ENCODE peak calls at places on chromosome 1, in four cellular contexts. Y is neural crest cell, F is tibial nerve, I is nephron progenitor cell. S is an unnamed sample.
A peak's percentile ranks its signal among the peaks of the same experiment; 100 is the strongest.

GRCh38 chr1:231729541-231729940 is 103.0 kb downstream of the DISC1 start:
- DNase-seq in Y (no peak), F (no peak), I (no peak), S (no peak)

GRCh38 chr1:163047951-163048659 is 21.1 kb upstream of the RGS4 start:
- DNase-seq in I (no peak), Y (no peak), F (no peak), S (no peak)

GRCh38 chr1:109887890-109888289 is 22.8 kb upstream of the CSF1 start:
- DNase-seq in I (no peak), Y (no peak), F (no peak), S (no peak)

GRCh38 chr1:235937123-235937522 is 70.4 kb upstream of the LYST start:
- DNase-seq in Y (no peak), I (no peak), F (no peak), S (no peak)

GRCh38 chr1:61141288-61142044 is 59.1 kb downstream of the NFIA start:
- DNase-seq in Y (no peak), F (no peak), I (no peak), S (peak; percentile 98)

GRCh38 chr1:203995228-203995627 is 77.7 kb upstream of the SOX13 start:
- DNase-seq in I (no peak), Y (no peak), F (no peak), S (no peak)

GRCh38 chr1:183887826-183888819 is 83.2 kb downstream of the RGL1 start:
- DNase-seq in Y (no peak), I (no peak), F (no peak), S (no peak)

GRCh38 chr1:143698016-143698415 is 273.8 kb downstream of the FAM72C start:
- DNase-seq in Y (no peak), I (no peak), F (no peak), S (no peak)

GRCh38 chr1:31818204-31818603 is 2.4 kb upstream of the SPOCD1 start:
- DNase-seq in I (no peak), Y (no peak), F (no peak), S (no peak)

GRCh38 chr1:153400244-153400643 is 9.4 kb upstream of the S100A8 start:
- DNase-seq in F (no peak), I (no peak), Y (no peak), S (no peak)

GRCh38 chr1:20216574-20216973 is 30.3 kb upstream of the PLA2G2C start:
- DNase-seq in F (no peak), Y (no peak), I (no peak), S (peak; percentile 44)
- TF ChIP-seq CTCF in F (no peak), Y (peak; percentile 56), I (peak; percentile 14), S (peak; percentile 78)

DNA sequence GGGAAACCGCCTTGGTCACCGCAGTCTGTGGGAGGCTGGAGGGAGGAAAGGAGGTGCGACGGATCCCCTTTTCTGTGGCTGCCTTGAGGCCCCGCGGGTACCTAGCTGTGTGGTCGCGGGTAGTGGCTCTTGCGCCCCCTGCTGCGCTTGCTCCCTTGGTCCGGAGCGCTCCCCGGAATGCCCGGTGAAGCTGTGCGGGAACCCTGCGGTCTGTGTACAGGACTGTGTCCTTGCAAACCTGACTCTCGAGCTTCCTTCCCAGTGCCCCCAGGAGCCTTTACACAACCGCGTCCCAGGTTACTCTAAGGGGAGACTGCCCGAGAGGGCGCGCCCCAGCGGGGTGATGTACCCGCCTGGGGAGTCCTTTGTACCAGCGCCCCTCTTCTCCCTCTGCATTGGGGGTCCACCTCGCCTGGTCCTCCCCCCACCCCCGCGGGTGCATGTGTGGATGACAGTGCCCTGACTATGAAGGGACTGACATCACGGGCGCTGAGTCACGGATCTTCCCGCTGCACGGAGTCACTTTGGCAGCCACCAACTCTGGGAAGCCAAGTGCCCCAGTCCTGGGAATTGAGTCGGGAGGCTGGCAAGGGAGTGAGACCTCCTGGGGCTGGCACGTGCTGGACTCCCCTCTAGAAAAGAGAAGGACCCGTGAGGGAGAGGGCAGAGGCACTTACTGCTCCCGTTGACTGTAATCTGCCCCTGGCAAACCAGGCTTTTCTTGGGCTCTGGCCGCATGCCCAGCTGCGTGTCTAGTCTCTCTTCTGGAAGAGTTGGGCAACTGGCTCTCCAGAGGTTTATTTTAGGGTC is 824 bp downstream of the IL6R start:
- DNase-seq in I (peak; percentile 74), F (peak; percentile 71), Y (peak; percentile 56), S (peak; percentile 67)
- TF ChIP-seq CTCF in I (no peak), F (peak; percentile 40), Y (peak; percentile 50), S (peak; percentile 49)

DNA sequence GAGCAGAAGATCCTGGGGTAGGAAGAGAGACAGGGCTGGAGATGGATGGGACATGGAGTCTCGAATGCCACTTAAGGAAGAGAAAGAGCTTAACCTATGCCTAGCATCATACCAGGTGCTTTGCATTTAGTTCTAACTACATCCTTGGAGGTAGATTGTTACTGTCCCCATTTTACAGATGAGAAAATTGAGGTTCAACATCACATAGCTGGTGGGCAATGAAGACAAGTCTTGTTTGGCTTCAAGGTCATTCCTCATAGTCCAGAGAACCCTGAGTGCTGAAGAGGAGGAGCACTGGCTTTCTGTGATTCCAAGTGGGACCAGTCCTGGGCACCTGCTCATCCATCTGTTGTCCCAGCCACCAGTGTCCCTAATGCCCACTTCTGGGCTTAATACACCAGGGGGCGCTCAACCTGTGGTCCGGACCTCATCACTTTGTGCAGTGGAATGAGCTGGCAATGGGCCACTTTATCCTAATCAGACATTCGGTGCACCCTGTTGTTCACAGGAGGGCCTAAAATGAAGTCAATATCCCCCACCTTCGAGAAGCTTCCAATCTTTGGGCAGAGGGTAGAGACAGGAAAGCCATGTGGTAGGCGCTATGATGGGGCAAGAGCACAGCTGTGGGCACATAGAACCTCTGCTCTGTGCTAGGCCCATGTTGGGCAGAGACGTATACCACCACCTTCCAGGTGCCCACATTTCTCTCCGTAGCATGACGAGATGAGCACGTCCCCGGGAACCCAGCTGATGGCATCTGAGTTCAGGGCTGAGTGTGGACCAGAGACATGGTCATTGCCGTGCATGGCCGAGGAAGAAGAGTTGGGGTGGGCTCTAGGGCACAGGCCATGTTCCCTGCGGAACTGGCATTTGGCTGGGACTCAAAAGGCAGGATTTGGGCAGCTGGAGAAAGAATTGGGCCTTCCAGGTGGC is 9.2 kb downstream of the RPS6KA1 start:
- DNase-seq in F (no peak), Y (peak; percentile 32), I (peak; percentile 29), S (no peak)
- TF ChIP-seq CTCF in F (no peak), Y (peak; percentile 53), I (peak; percentile 36), S (peak; percentile 68)

GRCh38 chr1:1788136-1788535 is 9.9 kb upstream of the NADK start:
- DNase-seq in F (no peak), Y (no peak), I (no peak), S (no peak)

GRCh38 chr1:1784933-1785332 is 6.7 kb upstream of the NADK start:
- DNase-seq in F (no peak), Y (no peak), I (no peak), S (no peak)

GRCh38 chr1:1787206-1787605 is 8.9 kb upstream of the NADK start:
- DNase-seq in F (no peak), Y (no peak), I (no peak), S (no peak)

GRCh38 chr1:1785666-1786065 is 7.4 kb upstream of the NADK start:
- DNase-seq in F (no peak), I (no peak), Y (no peak), S (no peak)

DNA sequence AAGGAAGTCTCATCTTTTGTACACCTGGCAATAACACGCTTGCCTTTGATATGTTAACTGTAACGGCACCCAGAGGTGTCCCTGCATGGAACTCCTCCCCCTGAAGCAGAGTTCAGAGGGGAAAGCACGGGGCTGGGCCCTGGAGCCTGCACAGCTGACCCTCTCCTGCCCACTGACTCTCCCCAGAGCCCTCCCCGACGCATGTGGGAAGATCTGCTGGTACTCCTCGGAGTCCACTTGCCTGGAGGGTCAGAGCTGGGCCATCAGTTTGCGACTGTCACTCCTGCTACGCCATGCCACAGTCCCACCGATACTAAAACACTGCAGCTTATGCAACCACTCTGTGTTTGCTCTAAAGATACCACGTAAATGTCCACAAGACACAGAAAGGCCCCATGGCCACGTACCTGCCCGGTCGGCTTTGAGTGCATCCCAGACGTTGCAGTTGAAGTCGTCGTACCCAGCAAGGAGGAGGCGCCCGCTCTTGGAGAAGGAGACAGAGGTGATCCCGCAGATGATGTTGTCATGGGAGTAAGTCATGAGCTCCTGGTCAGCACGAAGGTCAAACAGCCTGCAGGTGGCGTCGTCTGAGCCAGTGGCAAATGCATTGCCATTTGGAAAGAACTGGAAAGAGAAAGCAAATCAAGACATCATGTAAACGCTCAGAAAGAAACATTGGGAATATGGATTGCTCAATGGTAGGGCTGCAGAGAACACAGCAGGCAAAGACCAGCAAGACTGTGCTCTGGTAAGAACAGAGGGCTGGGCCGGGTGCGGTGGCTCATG is 10.6 kb upstream of the NADK start:
- DNase-seq in Y (no peak), F (no peak), I (no peak), S (no peak)
- TF ChIP-seq CTCF in Y (peak; percentile 47), F (no peak), I (no peak), S (peak; percentile 45)

GRCh38 chr1:41850029-41850428 is 68.7 kb downstream of the HIVEP3 start:
- DNase-seq in Y (no peak), F (no peak), I (no peak), S (no peak)

GRCh38 chr1:41849211-41849759 is 69.4 kb downstream of the HIVEP3 start:
- DNase-seq in I (no peak), Y (no peak), F (no peak), S (no peak)

GRCh38 chr1:41851589-41851988 is 67.1 kb downstream of the HIVEP3 start:
- DNase-seq in Y (no peak), F (no peak), I (no peak), S (peak; percentile 89)

GRCh38 chr1:41853907-41854306 is 64.8 kb downstream of the HIVEP3 start:
- DNase-seq in F (no peak), Y (no peak), I (no peak), S (no peak)

DNA sequence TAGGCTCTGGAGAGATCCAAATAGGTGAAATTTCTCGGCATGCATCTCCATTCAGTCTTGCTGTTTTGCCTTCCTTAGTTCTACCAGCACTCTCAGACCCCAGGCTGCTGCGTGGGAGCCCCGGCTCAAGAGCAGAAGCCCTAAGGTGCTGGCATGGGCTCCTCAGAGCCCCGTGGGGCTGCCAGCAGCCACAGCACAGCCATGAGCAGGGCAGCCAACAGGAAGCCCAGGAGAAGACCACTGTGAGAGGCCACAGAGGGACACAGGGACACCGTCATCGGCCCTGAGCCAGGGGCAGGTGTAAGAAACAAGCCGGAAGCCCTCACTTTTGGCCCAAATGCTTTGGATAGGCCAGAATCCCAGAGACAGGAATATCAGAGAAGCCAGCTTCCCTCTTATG is 66.6 kb downstream of the HIVEP3 start:
- DNase-seq in I (no peak), Y (no peak), F (no peak), S (no peak)
- TF ChIP-seq CTCF in I (no peak), Y (no peak), F (no peak), S (no peak)

DNA sequence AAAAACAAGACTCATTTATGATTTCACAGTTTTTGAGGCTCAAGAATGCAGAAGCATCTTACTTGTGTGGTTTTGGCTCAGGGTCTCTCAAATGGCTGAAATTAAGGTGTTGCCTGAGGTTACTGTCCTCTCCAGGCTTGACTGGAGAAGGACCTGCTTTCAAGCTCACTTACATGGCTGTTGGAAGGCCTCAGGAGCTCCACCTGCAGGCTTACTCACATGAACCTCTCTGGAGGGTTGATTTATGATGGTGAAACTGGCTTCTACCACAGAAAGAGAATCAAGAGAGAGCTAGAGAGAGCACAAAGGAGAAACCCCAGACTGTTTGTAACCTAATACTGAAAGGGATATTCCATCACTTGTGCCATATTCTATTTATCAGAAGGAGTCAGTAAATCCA is 6.2 kb upstream of the KCNK2 start:
- DNase-seq in I (peak; percentile 10), F (no peak), Y (no peak), S (peak; percentile 29)
- TF ChIP-seq CTCF in I (no peak), F (no peak), Y (no peak), S (peak; percentile 70)

S was measured in foreskin keratinocyte.